ENCODE peak calls at places on chromosome 18, in nine cellular contexts. One of them, this sample, is unnamed.

GRCh38 chr18:73258375-73259087 is 390.7 kb upstream of the NETO1 start:
- DNase-seq in AG04449: no peak
- DNase-seq in HFF-Myc: no peak
- DNase-seq in tibial nerve: no peak
- DNase-seq in GM12865: no peak
- DNase-seq in cardiac fibroblast: no peak
- DNase-seq in brain microvascular endothelial cell: no peak
- DNase-seq in fibroblast of the aortic adventitia: no peak
- DNase-seq in epithelial cell of esophagus: no peak
- DNase-seq in this sample: no peak

GRCh38 chr18:25351280-25351772 is 640 bp downstream of the ZNF521 start:
- DNase-seq in GM12865: no peak
- DNase-seq in AG04449: no peak
- DNase-seq in tibial nerve: no peak
- DNase-seq in cardiac fibroblast: no peak
- DNase-seq in brain microvascular endothelial cell: no peak
- DNase-seq in fibroblast of the aortic adventitia: peak
- DNase-seq in epithelial cell of esophagus: no peak
- DNase-seq in HFF-Myc: no peak
- DNase-seq in this sample: no peak

GRCh38 chr18:25230658-25231326 is 121.2 kb downstream of the ZNF521 start:
- DNase-seq in HFF-Myc: peak
- DNase-seq in tibial nerve: peak
- DNase-seq in brain microvascular endothelial cell: peak
- DNase-seq in AG04449: peak
- DNase-seq in epithelial cell of esophagus: peak
- DNase-seq in fibroblast of the aortic adventitia: peak
- DNase-seq in GM12865: peak
- DNase-seq in cardiac fibroblast: peak
- DNase-seq in this sample: peak

GRCh38 chr18:76354348-76354747 is 140.7 kb downstream of the ZNF516 start:
- DNase-seq in epithelial cell of esophagus: peak
- DNase-seq in cardiac fibroblast: peak
- DNase-seq in fibroblast of the aortic adventitia: peak
- DNase-seq in brain microvascular endothelial cell: no peak
- DNase-seq in HFF-Myc: no peak
- DNase-seq in AG04449: no peak
- DNase-seq in GM12865: no peak
- DNase-seq in tibial nerve: no peak
- DNase-seq in this sample: no peak

GRCh38 chr18:11998182-11998581 is 16.9 kb downstream of the IMPA2 start:
- DNase-seq in brain microvascular endothelial cell: no peak
- DNase-seq in AG04449: no peak
- DNase-seq in HFF-Myc: no peak
- DNase-seq in GM12865: no peak
- DNase-seq in cardiac fibroblast: no peak
- DNase-seq in tibial nerve: no peak
- DNase-seq in fibroblast of the aortic adventitia: no peak
- DNase-seq in epithelial cell of esophagus: no peak
- DNase-seq in this sample: no peak

GRCh38 chr18:45168883-45169585 is 446.2 kb upstream of the SLC14A2 start:
- DNase-seq in brain microvascular endothelial cell: peak
- DNase-seq in AG04449: no peak
- DNase-seq in epithelial cell of esophagus: peak
- DNase-seq in tibial nerve: peak
- DNase-seq in fibroblast of the aortic adventitia: peak
- DNase-seq in HFF-Myc: no peak
- DNase-seq in GM12865: no peak
- DNase-seq in cardiac fibroblast: peak
- DNase-seq in this sample: peak

GRCh38 chr18:63445067-63445466 is 22.8 kb upstream of the VPS4B start:
- DNase-seq in brain microvascular endothelial cell: no peak
- DNase-seq in HFF-Myc: no peak
- DNase-seq in AG04449: no peak
- DNase-seq in cardiac fibroblast: no peak
- DNase-seq in epithelial cell of esophagus: peak
- DNase-seq in fibroblast of the aortic adventitia: peak
- DNase-seq in tibial nerve: no peak
- DNase-seq in GM12865: no peak
- DNase-seq in this sample: no peak

GRCh38 chr18:27865431-27865830 is 311.5 kb downstream of the CDH2 start:
- DNase-seq in epithelial cell of esophagus: no peak
- DNase-seq in GM12865: no peak
- DNase-seq in brain microvascular endothelial cell: no peak
- DNase-seq in HFF-Myc: no peak
- DNase-seq in tibial nerve: no peak
- DNase-seq in AG04449: no peak
- DNase-seq in cardiac fibroblast: no peak
- DNase-seq in fibroblast of the aortic adventitia: no peak
- DNase-seq in this sample: no peak

GRCh38 chr18:22433960-22434359 is 16.2 kb upstream of the CTAGE1 start:
- DNase-seq in HFF-Myc: peak
- DNase-seq in fibroblast of the aortic adventitia: peak
- DNase-seq in cardiac fibroblast: peak
- DNase-seq in tibial nerve: no peak
- DNase-seq in epithelial cell of esophagus: peak
- DNase-seq in AG04449: no peak
- DNase-seq in brain microvascular endothelial cell: peak
- DNase-seq in GM12865: no peak
- DNase-seq in this sample: peak

GRCh38 chr18:22434973-22435608 is 17.4 kb upstream of the CTAGE1 start:
- DNase-seq in HFF-Myc: no peak
- DNase-seq in GM12865: no peak
- DNase-seq in tibial nerve: no peak
- DNase-seq in epithelial cell of esophagus: peak
- DNase-seq in brain microvascular endothelial cell: peak
- DNase-seq in cardiac fibroblast: peak
- DNase-seq in AG04449: peak
- DNase-seq in fibroblast of the aortic adventitia: peak
- DNase-seq in this sample: peak

GRCh38 chr18:22429564-22429963 is 11.8 kb upstream of the CTAGE1 start:
- DNase-seq in tibial nerve: no peak
- DNase-seq in fibroblast of the aortic adventitia: no peak
- DNase-seq in GM12865: no peak
- DNase-seq in AG04449: no peak
- DNase-seq in HFF-Myc: no peak
- DNase-seq in epithelial cell of esophagus: no peak
- DNase-seq in cardiac fibroblast: no peak
- DNase-seq in brain microvascular endothelial cell: no peak
- DNase-seq in this sample: no peak

GRCh38 chr18:22428672-22429071 is 11.0 kb upstream of the CTAGE1 start:
- DNase-seq in cardiac fibroblast: peak
- DNase-seq in GM12865: no peak
- DNase-seq in AG04449: no peak
- DNase-seq in tibial nerve: no peak
- DNase-seq in epithelial cell of esophagus: peak
- DNase-seq in HFF-Myc: no peak
- DNase-seq in fibroblast of the aortic adventitia: peak
- DNase-seq in brain microvascular endothelial cell: no peak
- DNase-seq in this sample: no peak

DNA sequence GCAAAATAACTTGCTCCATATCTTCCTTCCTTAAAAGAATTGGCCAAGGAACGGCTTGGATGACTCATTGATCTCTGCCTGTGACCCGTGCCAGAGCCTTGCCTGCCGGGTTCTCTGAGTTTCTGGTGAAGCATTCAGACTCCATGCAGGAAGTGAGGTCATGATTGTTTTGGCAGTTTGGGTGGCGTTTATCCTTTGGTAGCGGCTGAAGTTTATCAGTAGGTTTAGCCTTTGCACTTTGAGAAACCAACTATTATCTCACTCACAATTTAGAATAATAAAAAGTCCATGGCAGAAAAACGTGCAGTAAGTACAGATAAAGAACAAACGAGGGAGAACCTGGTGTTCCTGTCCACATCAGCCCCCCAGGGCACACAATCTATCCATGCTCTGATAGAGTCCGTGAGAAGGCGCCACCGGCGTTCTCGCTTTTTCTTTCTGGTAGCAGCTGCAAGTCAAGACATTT is 15.0 kb upstream of the CTAGE1 start:
- DNase-seq in GM12865: no peak
- DNase-seq in fibroblast of the aortic adventitia: peak
- DNase-seq in tibial nerve: peak
- DNase-seq in AG04449: peak
- DNase-seq in cardiac fibroblast: peak
- DNase-seq in brain microvascular endothelial cell: peak
- DNase-seq in HFF-Myc: peak
- DNase-seq in epithelial cell of esophagus: peak
- DNase-seq in this sample: peak
- H3K4me3 ChIP-seq in GM12865: no peak
- H3K4me3 ChIP-seq in fibroblast of the aortic adventitia: no peak
- H3K4me3 ChIP-seq in tibial nerve: no peak
- H3K4me3 ChIP-seq in AG04449: no peak
- H3K4me3 ChIP-seq in cardiac fibroblast: no peak
- H3K4me3 ChIP-seq in brain microvascular endothelial cell: no peak
- H3K4me3 ChIP-seq in HFF-Myc: no peak
- H3K4me3 ChIP-seq in epithelial cell of esophagus: no peak
- H3K4me3 ChIP-seq in this sample: no peak

DNA sequence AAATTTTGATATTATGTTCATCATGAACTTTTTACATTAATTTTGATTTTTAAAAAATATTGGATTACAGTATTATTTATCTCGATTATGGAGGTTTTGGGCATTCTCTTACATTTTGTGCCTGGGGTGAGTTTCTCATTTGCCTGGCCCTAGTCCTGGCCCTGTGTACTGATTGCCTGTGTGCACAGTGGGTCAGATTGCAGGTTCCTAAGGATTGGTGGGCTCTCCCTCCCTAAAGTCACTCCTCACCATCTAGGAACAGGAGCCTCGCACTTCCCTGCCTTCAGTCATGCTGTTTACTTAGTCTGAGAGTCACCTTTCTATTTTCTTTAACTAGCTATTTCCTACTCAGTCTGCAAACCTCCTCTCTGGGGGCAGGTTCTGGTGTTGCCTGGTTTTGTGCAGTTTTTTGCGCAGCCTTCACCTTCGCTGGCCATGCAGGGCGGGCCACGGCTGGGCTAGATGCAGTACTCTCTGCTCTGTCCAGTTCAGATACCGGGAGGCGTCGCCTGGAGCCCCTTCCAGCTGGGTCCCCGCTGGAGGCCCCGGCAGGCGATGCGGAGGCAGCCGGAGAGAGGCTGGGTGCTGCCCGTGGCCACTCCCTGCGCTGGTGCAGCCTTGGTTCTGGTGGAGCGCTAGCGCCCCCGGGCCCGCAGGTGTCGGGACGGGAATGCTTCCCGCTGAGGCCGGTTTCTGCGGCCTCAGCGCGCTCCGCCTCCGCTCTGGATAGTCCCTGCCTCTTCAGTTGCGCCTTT is 23.3 kb upstream of the MC5R start:
- DNase-seq in HFF-Myc: no peak
- DNase-seq in cardiac fibroblast: peak
- DNase-seq in brain microvascular endothelial cell: peak
- DNase-seq in fibroblast of the aortic adventitia: peak
- DNase-seq in GM12865: peak
- DNase-seq in AG04449: no peak
- DNase-seq in tibial nerve: no peak
- DNase-seq in epithelial cell of esophagus: peak
- DNase-seq in this sample: no peak
- TF ChIP-seq CTCF in HFF-Myc: peak
- TF ChIP-seq CTCF in cardiac fibroblast: peak
- TF ChIP-seq CTCF in brain microvascular endothelial cell: peak
- TF ChIP-seq CTCF in fibroblast of the aortic adventitia: peak
- TF ChIP-seq CTCF in GM12865: no peak
- TF ChIP-seq CTCF in AG04449: peak
- TF ChIP-seq CTCF in tibial nerve: no peak
- TF ChIP-seq CTCF in epithelial cell of esophagus: peak
- TF ChIP-seq CTCF in this sample: peak

GRCh38 chr18:61531891-61532290 is 198.7 kb downstream of the CDH20 start:
- DNase-seq in fibroblast of the aortic adventitia: no peak
- DNase-seq in brain microvascular endothelial cell: no peak
- DNase-seq in epithelial cell of esophagus: no peak
- DNase-seq in AG04449: no peak
- DNase-seq in GM12865: no peak
- DNase-seq in tibial nerve: no peak
- DNase-seq in cardiac fibroblast: no peak
- DNase-seq in HFF-Myc: no peak
- DNase-seq in this sample: no peak

GRCh38 chr18:61530681-61531080 is 197.5 kb downstream of the CDH20 start:
- DNase-seq in epithelial cell of esophagus: no peak
- DNase-seq in cardiac fibroblast: no peak
- DNase-seq in HFF-Myc: no peak
- DNase-seq in brain microvascular endothelial cell: no peak
- DNase-seq in AG04449: no peak
- DNase-seq in GM12865: no peak
- DNase-seq in tibial nerve: no peak
- DNase-seq in fibroblast of the aortic adventitia: no peak
- DNase-seq in this sample: no peak

GRCh38 chr18:61531182-61531581 is 198.0 kb downstream of the CDH20 start:
- DNase-seq in GM12865: no peak
- DNase-seq in fibroblast of the aortic adventitia: no peak
- DNase-seq in AG04449: no peak
- DNase-seq in tibial nerve: no peak
- DNase-seq in cardiac fibroblast: peak
- DNase-seq in brain microvascular endothelial cell: peak
- DNase-seq in HFF-Myc: no peak
- DNase-seq in epithelial cell of esophagus: no peak
- DNase-seq in this sample: no peak

GRCh38 chr18:61535401-61535800 is 202.2 kb downstream of the CDH20 start:
- DNase-seq in fibroblast of the aortic adventitia: no peak
- DNase-seq in GM12865: no peak
- DNase-seq in brain microvascular endothelial cell: no peak
- DNase-seq in epithelial cell of esophagus: peak
- DNase-seq in tibial nerve: no peak
- DNase-seq in HFF-Myc: no peak
- DNase-seq in AG04449: no peak
- DNase-seq in cardiac fibroblast: no peak
- DNase-seq in this sample: no peak
- H3K4me3 ChIP-seq in fibroblast of the aortic adventitia: no peak
- H3K4me3 ChIP-seq in GM12865: no peak
- H3K4me3 ChIP-seq in brain microvascular endothelial cell: no peak
- H3K4me3 ChIP-seq in epithelial cell of esophagus: no peak
- H3K4me3 ChIP-seq in tibial nerve: no peak
- H3K4me3 ChIP-seq in HFF-Myc: no peak
- H3K4me3 ChIP-seq in AG04449: no peak
- H3K4me3 ChIP-seq in cardiac fibroblast: no peak
- H3K4me3 ChIP-seq in this sample: no peak

GRCh38 chr18:10009321-10010144 is 95.7 kb downstream of the VAPA start:
- DNase-seq in cardiac fibroblast: no peak
- DNase-seq in AG04449: no peak
- DNase-seq in tibial nerve: no peak
- DNase-seq in epithelial cell of esophagus: no peak
- DNase-seq in brain microvascular endothelial cell: no peak
- DNase-seq in fibroblast of the aortic adventitia: no peak
- DNase-seq in GM12865: no peak
- DNase-seq in HFF-Myc: no peak
- DNase-seq in this sample: no peak

GRCh38 chr18:10003281-10003680 is 89.5 kb downstream of the VAPA start:
- DNase-seq in epithelial cell of esophagus: no peak
- DNase-seq in HFF-Myc: no peak
- DNase-seq in cardiac fibroblast: no peak
- DNase-seq in fibroblast of the aortic adventitia: no peak
- DNase-seq in AG04449: no peak
- DNase-seq in brain microvascular endothelial cell: no peak
- DNase-seq in tibial nerve: no peak
- DNase-seq in GM12865: no peak
- DNase-seq in this sample: no peak

GRCh38 chr18:10003866-10004265 is 90.0 kb downstream of the VAPA start:
- DNase-seq in brain microvascular endothelial cell: no peak
- DNase-seq in GM12865: no peak
- DNase-seq in AG04449: no peak
- DNase-seq in HFF-Myc: no peak
- DNase-seq in cardiac fibroblast: no peak
- DNase-seq in tibial nerve: no peak
- DNase-seq in epithelial cell of esophagus: no peak
- DNase-seq in fibroblast of the aortic adventitia: no peak
- DNase-seq in this sample: no peak

GRCh38 chr18:10008006-10008647 is 94.3 kb downstream of the VAPA start:
- DNase-seq in HFF-Myc: no peak
- DNase-seq in brain microvascular endothelial cell: no peak
- DNase-seq in cardiac fibroblast: no peak
- DNase-seq in epithelial cell of esophagus: no peak
- DNase-seq in tibial nerve: no peak
- DNase-seq in fibroblast of the aortic adventitia: no peak
- DNase-seq in GM12865: no peak
- DNase-seq in AG04449: no peak
- DNase-seq in this sample: no peak

GRCh38 chr18:10006261-10006903 is 92.6 kb downstream of the VAPA start:
- DNase-seq in HFF-Myc: no peak
- DNase-seq in epithelial cell of esophagus: peak
- DNase-seq in GM12865: no peak
- DNase-seq in brain microvascular endothelial cell: no peak
- DNase-seq in cardiac fibroblast: peak
- DNase-seq in fibroblast of the aortic adventitia: peak
- DNase-seq in tibial nerve: no peak
- DNase-seq in AG04449: no peak
- DNase-seq in this sample: no peak
- TF ChIP-seq CTCF in HFF-Myc: peak
- TF ChIP-seq CTCF in epithelial cell of esophagus: peak
- TF ChIP-seq CTCF in GM12865: no peak
- TF ChIP-seq CTCF in brain microvascular endothelial cell: peak
- TF ChIP-seq CTCF in cardiac fibroblast: peak
- TF ChIP-seq CTCF in fibroblast of the aortic adventitia: peak
- TF ChIP-seq CTCF in tibial nerve: peak
- TF ChIP-seq CTCF in AG04449: peak
- TF ChIP-seq CTCF in this sample: peak